ENCODE peak calls at places on chromosomes 5 and 9, in four cellular contexts. B, H, M and A are unnamed samples.
A peak's percentile ranks its signal among the peaks of the same experiment; 100 is the strongest.

GRCh38 chr5:130335116-130335515 is 430.9 kb downstream of the CHSY3 start:
- DNase-seq in M (no peak), H (peak; percentile 40), B (no peak), A (peak; percentile 7)

GRCh38 chr5:112529525-112529924 is 110.4 kb upstream of the EPB41L4A start:
- DNase-seq in M (peak; percentile 41), H (peak; percentile 14), B (peak; percentile 33), A (peak; percentile 4)

GRCh38 chr5:16800477-16800876 is 135.6 kb downstream of the MYO10 start:
- DNase-seq in H (no peak), M (no peak), B (no peak), A (no peak)

GRCh38 chr9:98255064-98255577 is 328 bp downstream of the TBC1D2 start:
- DNase-seq in H (peak; percentile 46), B (no peak), M (no peak), A (peak; percentile 49)

GRCh38 chr5:6827815-6828214 is 114.6 kb downstream of the TENT4A start:
- DNase-seq in M (peak; percentile 96), H (no peak), B (no peak), A (no peak)

GRCh38 chr5:40277161-40277906 is 402.4 kb upstream of the PTGER4 start:
- DNase-seq in H (no peak), M (no peak), B (no peak), A (no peak)

GRCh38 chr5:134079748-134080581 is 34.5 kb upstream of the TCF7 start:
- DNase-seq in H (no peak), M (no peak), B (no peak), A (no peak)

GRCh38 chr5:86917117-86917579 is 299.4 kb downstream of the COX7C start:
- DNase-seq in H (peak; percentile 41), M (peak; percentile 37), B (no peak), A (peak; percentile 37)

GRCh38 chr5:10576121-10576789 is 12.4 kb downstream of the ANKRD33B start:
- DNase-seq in B (no peak), M (no peak), H (no peak), A (no peak)

DNA sequence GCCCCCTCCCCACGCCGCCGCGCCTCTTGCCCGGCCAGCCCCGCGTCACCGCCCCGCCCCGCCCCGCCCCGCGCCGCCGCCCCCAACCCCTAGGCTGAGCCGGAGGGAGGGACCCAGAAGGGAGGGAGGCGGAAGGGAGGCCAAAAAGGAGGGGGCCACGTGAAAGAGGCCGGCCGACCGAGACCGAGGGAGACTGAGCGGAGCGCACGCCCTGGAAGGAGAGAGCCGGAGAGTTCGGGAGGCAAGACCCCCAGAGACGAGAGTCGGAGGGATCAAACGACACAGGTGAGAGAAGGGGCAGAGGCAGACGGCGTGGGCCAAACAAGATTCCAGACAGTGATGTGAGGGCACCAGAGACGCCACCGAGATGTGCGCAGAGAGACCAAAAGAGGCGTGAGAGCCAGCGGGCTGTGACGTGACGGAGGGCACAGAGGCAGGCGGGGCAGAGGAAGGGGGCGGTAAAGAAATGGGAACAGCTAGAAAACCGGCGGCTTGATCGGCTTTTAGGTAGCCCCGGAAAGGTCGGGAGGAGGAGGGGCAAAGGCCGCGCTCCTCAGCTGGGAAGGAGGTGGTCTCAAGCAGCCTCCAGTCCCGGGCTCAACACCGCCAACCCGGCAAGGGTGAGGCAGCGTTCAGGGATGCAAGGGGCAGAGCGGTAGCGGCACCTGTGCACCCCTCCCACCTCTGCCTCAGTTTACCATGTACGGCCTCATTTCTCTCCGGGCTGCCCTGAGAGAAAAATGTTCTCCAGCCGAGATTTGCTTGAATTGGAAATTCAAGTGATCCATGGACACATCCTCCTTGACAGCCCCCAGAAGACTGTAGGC is 414 bp upstream of the BARX1 start:
- DNase-seq in M (no peak), B (no peak), H (no peak), A (no peak)
- H3K4me3 ChIP-seq in M (no peak overlapping the region), B (no peak overlapping the region), H (no peak overlapping the region), A (no peak overlapping the region)

DNA sequence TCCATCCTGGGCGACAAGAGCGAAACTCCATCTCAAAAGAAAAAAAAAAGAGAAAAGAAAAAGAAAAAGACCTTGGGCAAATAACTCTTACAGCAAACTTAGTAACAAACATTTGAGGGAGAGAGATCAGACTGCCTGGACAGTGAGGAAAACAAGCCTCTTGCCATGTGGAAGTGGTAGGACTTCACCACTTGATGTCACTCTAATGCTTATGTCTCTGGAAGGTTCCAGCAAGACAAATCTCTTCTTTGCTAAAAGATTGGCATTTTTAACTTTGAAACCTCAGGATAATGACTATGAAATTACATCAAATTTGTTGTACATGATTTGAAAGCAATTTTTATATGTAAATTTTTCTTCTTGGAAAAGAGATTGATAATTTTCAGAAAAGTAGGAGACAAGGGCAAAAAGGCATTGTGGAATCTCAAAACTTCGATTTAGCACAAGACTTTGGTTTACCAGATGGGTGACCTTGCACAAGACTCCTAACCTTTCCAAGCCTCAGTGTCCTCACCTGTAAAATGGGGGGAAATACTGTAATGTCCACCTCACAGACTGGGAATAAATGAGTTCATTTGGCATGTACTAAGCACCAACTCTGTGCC is 5.4 kb downstream of the ACTL7B start:
- DNase-seq in B (peak; percentile 10), M (no peak), H (peak; percentile 45), A (peak; percentile 35)
- TF ChIP-seq CTCF in B (peak; percentile 39), M (no peak), H (peak; percentile 39), A (peak; percentile 19)

DNA sequence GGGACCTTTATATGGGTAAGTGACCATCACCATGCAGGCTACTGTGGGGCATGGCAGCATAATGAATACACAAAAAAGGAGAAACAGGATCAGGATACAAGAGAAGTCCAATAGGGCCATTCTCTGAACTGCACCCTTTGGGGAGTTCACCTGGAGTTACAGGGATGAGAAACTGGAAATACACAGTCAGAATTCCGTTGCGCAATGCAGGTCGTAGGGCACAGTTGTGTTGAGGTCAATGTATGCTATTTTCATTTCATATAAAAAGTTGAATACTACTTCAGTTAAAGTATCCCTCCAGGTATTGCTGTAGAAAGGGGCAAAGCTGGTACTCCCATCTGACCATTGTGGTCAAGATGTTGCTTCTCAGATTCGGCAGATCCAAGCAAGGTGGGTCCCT is 471.4 kb downstream of the DMRT2 start:
- DNase-seq in M (no peak), B (no peak), H (no peak), A (no peak)
- H3K4me3 ChIP-seq in M (no peak overlapping the region), B (no peak overlapping the region), H (no peak overlapping the region), A (no peak overlapping the region)

DNA sequence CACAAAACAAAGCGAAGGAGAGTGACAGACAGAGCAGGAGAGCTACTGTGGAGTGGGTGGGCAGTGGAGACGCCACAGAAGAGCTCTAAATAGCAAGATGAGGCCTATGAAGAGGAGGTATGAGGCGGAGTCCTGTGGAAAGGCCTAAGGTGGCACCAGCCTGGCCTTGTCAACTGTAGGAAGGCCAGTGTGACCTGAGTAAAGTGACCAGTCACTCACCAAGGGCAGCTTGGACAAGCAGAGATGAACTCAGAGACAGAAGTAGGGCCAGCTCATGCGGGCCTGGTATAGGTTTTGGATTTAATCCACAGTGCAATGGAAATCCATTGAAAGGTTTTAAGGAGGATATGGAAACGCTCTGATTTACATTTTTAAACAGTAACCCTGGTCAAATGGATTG is 23.8 kb upstream of the SH3RF2 start:
- DNase-seq in M (no peak), B (no peak), H (no peak), A (no peak)
- TF ChIP-seq CTCF in M (no peak), B (no peak), H (no peak), A (no peak)

GRCh38 chr5:15601853-15602252 is 101.9 kb downstream of the FBXL7 start:
- DNase-seq in B (no peak), H (no peak), M (no peak), A (no peak)
- H3K4me3 ChIP-seq in B (no peak overlapping the region), H (no peak overlapping the region), M (no peak overlapping the region), A (no peak overlapping the region)

GRCh38 chr5:127536687-127537086 is 19.2 kb downstream of the PRRC1 start:
- DNase-seq in B (no peak), H (peak; percentile 17), M (peak; percentile 28), A (peak; percentile 35)
- TF ChIP-seq CTCF in B (peak; percentile 18), H (peak; percentile 27), M (peak; percentile 44), A (peak; percentile 39)

DNA sequence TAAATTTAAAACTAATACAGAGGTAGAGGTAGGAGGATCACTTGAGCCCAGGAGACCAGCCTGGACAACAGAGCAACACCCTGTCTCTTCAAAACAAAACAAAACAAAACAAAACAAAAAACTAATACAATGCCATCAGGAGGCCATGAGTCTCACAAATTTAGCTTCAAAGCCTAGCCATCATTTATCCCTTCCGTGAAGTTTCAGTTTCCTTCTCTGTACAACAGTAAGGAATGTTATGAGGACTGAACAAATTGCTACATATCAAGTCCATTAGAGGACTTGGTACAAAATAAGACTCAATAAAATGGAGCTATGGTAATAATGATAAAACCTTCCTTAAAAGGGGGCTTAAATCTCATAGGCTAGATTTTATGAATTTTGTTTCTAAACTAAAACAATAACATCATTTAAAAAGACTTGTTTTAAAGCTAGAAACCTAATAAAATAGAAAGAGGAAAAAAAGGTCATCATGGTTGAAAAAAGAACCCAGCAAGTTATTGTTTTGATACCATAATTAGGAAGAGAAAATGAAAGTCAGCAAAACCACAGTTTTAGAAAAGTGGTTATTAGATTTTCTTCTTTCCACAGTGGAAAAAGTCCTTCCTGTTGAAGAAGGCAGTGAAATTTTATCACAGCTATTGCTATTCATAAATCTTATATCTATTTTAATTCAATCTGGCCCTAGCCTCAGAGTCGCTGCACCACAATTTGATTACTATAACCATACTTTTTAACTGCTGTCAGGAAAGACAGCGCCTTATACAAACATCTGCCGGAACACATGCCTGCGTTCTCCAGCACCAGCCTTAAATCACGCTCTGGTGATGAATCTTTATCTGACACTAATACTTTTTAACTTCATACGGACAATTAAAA is 60.5 kb downstream of the MAPKAP1 start:
- DNase-seq in B (no peak), H (no peak), M (peak; percentile 63), A (peak; percentile 44)
- H3K4me3 ChIP-seq in B (no peak overlapping the region), H (no peak overlapping the region), M (peak overlapping the region; percentile 30), A (no peak overlapping the region)

DNA sequence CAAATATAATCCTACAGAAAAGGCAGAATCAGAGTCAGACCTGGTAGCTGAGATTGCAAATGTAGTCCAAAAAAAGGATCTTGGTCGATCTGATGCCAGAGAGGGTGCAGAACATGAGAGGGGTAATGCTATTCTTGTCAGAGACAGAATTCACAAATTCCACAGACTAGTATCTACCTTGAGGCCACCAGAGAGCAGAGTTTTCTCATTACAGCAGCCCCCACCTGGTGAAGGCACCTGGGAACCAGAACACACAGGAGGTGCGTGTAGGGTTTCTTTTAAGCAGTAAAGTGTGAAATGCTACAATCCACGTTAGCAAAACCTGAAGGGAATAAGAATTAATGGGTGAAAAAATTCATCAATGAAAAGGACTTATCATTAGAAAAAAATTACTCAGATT is 145.8 kb downstream of the GIN1 start:
- DNase-seq in M (no peak), H (no peak), B (no peak), A (no peak)
- TF ChIP-seq CTCF in M (no peak), H (no peak), B (no peak), A (no peak)

DNA sequence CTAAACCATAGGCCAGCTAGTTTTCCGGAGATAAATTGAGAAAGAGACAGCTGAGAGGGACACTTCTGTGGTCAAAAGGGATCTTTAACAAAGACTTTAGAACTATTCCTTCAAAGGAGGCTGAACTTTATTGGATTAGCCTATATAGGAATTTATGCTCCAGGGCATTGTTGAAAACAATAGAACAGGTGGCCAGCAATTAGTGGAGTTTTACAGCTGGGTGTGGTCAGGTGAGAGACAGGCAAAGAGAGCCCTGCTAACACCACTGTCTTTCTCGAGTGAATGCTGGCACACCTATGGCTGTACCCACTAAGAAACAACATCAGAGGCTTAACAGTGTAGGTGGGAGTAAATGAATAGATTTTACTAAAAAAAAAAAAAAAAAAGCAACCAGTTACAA is 16.7 kb upstream of the TLR4 start:
- DNase-seq in H (no peak), B (no peak), M (no peak), A (no peak)
- H3K4me3 ChIP-seq in H (no peak overlapping the region), B (no peak overlapping the region), M (no peak overlapping the region), A (no peak overlapping the region)